ENCODE peak calls at places on chromosomes 3 and 15, in eight cellular contexts. G is stomach, L is tibial artery, Y is adrenal gland, V is PC-3, N is GM23338, U is Peyer's patch, O is uterus. R is an unnamed sample. For H3K4me1, the result is how much of the 10 kb centered on the place peaks cover.

GRCh38 chr3:196868297-196868661 is 559 bp downstream of the SENP5 start:
- DNase-seq in N (peak), U (no peak), G (no peak), V (peak), O (no peak), Y (peak), L (no peak), R (peak)

GRCh38 chr15:96463376-96463775 is 132.9 kb downstream of the NR2F2 start:
- DNase-seq in Y (no peak), G (no peak), L (no peak), U (no peak), N (no peak), O (no peak), V (no peak), R (no peak)

GRCh38 chr15:90592144-90592887 is 62.6 kb downstream of the CRTC3 start:
- DNase-seq in G (no peak), V (peak), L (no peak), Y (no peak), U (no peak), O (no peak), N (no peak), R (no peak)

GRCh38 chr15:72183781-72184164 is 13.8 kb downstream of the GRAMD2A start:
- DNase-seq in G (no peak), V (no peak), U (no peak), Y (no peak), O (no peak), N (no peak), L (no peak), R (no peak)

GRCh38 chr3:23888617-23889228 is 28.1 kb downstream of the NKIRAS1 start:
- DNase-seq in G (no peak), Y (no peak), N (peak), O (no peak), U (no peak), L (no peak), V (peak), R (no peak)

GRCh38 chr3:115858995-115859807 is 235.9 kb downstream of the GAP43 start:
- DNase-seq in Y (no peak), U (no peak), L (no peak), O (no peak), G (no peak), V (no peak), N (peak), R (no peak)

GRCh38 chr15:80801891-80802680 is 22.9 kb downstream of the CEMIP start:
- DNase-seq in Y (no peak), O (peak), G (no peak), L (no peak), V (peak), U (no peak), N (no peak), R (no peak)

GRCh38 chr3:143755978-143756377 is 92.3 kb downstream of the SLC9A9 start:
- DNase-seq in V (no peak), L (no peak), G (no peak), O (no peak), N (no peak), Y (no peak), U (no peak), R (no peak)

GRCh38 chr3:174049443-174049842 is 651.9 kb downstream of the NLGN1 start:
- DNase-seq in U (no peak), L (no peak), V (no peak), N (no peak), O (no peak), G (no peak), Y (no peak), R (no peak)

GRCh38 chr15:79872358-79873017 is 24.3 kb downstream of the MTHFS start:
- DNase-seq in L (no peak), O (no peak), U (no peak), G (no peak), V (no peak), Y (no peak), N (peak), R (no peak)

GRCh38 chr3:62954579-62954978 is 79.4 kb upstream of the CADPS start:
- DNase-seq in U (no peak), V (no peak), G (no peak), Y (no peak), N (no peak), O (no peak), L (no peak), R (no peak)

GRCh38 chr15:29671308-29671981 is 150.8 kb downstream of the TJP1 start:
- DNase-seq in N (no peak), L (no peak), V (peak), O (no peak), Y (no peak), G (no peak), U (no peak), R (no peak)

GRCh38 chr15:79724312-79724711 is 172.5 kb downstream of the MTHFS start:
- DNase-seq in V (peak), G (no peak), Y (no peak), U (no peak), O (no peak), N (no peak), L (no peak), R (no peak)

GRCh38 chr3:184352149-184352785 is 9.1 kb downstream of the CLCN2 start:
- DNase-seq in O (no peak), V (no peak), L (no peak), U (no peak), G (peak), Y (peak), N (no peak), R (no peak)

GRCh38 chr3:41200669-41201021 is 1.3 kb downstream of the CTNNB1 start:
- DNase-seq in O (peak), G (no peak), L (peak), V (peak), N (no peak), U (peak), Y (peak), R (no peak)

GRCh38 chr3:133426721-133427120 is 26.9 kb downstream of the BFSP2 start:
- DNase-seq in V (no peak), U (no peak), Y (no peak), N (no peak), L (no peak), O (no peak), G (no peak), R (no peak)

GRCh38 chr3:30632065-30632464 is 25.7 kb downstream of the TGFBR2 start:
- DNase-seq in G (no peak), Y (no peak), U (no peak), V (peak), N (no peak), L (no peak), O (no peak), R (no peak)

GRCh38 chr15:39269821-39270220 is 311.1 kb upstream of the THBS1 start:
- DNase-seq in G (no peak), L (no peak), U (no peak), O (no peak), Y (no peak), V (no peak), N (no peak), R (no peak)

GRCh38 chr3:44501971-44502370 is 24.5 kb upstream of the ZNF445 start:
- DNase-seq in U (no peak), G (no peak), O (no peak), V (no peak), N (no peak), Y (no peak), L (no peak), R (no peak)

GRCh38 chr3:174358252-174358651 is 500.9 kb upstream of the NAALADL2 start:
- DNase-seq in U (no peak), L (no peak), Y (no peak), O (no peak), N (no peak), V (peak), G (no peak), R (no peak)

GRCh38 chr15:40902605-40903561 is 8.6 kb downstream of the VPS18 start:
- DNase-seq in G (no peak), U (no peak), Y (no peak), N (no peak), L (peak), V (no peak), O (no peak), R (no peak)

GRCh38 chr15:49877871-49878511 is 241.0 kb downstream of the ATP8B4 start:
- DNase-seq in N (no peak), G (no peak), V (no peak), Y (no peak), U (no peak), O (peak), L (peak), R (no peak)

GRCh38 chr15:49877117-49877860 is 241.7 kb downstream of the ATP8B4 start:
- DNase-seq in V (no peak), U (no peak), N (peak), L (peak), O (peak), Y (no peak), G (no peak), R (no peak)

GRCh38 chr15:49876401-49877038 is 242.5 kb downstream of the ATP8B4 start:
- DNase-seq in L (peak), G (no peak), O (peak), N (peak), V (peak), Y (no peak), U (no peak), R (no peak)

DNA sequence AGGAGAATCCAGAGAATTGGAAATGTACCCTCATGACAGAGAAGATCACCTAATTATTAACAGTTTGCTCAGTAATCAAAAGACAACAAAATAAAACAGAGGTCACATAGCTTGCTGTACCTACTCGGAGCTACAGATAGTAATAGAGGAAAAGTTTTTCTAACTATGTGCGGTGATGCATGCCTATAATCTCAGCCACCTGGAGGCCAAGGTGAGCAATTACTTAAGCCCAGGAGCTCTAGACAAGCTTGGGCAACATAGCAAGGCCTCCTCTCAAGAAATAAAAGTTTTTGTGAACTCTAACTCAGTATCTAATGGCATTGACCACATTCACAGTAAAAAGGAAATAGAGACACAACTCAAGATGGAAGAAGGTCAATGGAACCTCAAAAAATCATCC is 243.6 kb downstream of the ATP8B4 start:
- DNase-seq in G (no peak), Y (no peak), U (no peak), L (no peak), V (peak), O (no peak), N (peak), R (no peak)
- TF ChIP-seq CTCF in G (no peak), Y (no peak), U (peak), L (no peak), V (peak), O (no peak), N (peak), R (no peak)

DNA sequence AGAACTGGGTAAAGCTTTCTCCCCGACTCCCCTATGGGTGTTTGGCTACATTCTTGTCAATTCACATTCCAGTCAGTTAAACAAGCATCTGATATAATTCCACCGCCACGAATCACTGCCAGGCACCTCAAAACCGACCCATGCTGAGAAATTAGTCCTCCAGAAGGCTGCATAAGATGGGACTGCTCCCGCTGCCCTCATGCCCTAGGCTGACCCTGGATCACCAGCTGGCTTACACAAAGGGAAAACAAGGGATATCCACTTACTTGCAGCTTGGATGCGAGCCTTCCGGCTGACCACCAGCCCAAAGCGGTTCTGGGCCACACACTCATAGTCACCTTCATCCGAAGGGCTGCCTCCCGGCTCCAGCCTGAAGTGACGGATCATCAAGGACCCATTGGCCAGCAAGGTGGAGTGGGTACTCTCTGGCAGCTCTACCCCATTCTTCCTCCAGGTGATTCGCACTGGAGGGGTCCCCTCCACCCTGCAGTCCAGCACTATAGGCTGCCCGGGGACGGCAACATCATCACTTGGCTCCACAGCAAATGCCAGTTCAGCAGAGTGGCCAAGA is 2.9 kb downstream of the IGDCC3 start:
- DNase-seq in G (no peak), Y (no peak), V (no peak), L (no peak), U (no peak), O (no peak), N (no peak), R (no peak)
- H3K4me3 ChIP-seq in G (no peak), Y (no peak), V (no peak), L (no peak), U (no peak), O (no peak), N (no peak), R (no peak)

GRCh38 chr3:54649551-54649950 is 278.3 kb downstream of the LRTM1 start:
- DNase-seq in U (no peak), L (no peak), V (no peak), N (no peak), G (no peak), O (no peak), Y (no peak), R (no peak)

GRCh38 chr3:54659347-54659746 is 268.5 kb downstream of the LRTM1 start:
- DNase-seq in V (no peak), Y (no peak), O (no peak), N (no peak), G (no peak), L (no peak), U (no peak), R (no peak)

GRCh38 chr3:54654776-54655175 is 273.1 kb downstream of the LRTM1 start:
- DNase-seq in Y (no peak), N (no peak), O (no peak), G (no peak), V (no peak), L (no peak), U (no peak), R (no peak)

GRCh38 chr3:54653456-54654195 is 274.2 kb downstream of the LRTM1 start:
- DNase-seq in V (no peak), L (no peak), G (no peak), Y (no peak), O (no peak), N (no peak), U (no peak), R (no peak)
- H3K4me1 ChIP-seq in V (under half), L (under half), G (under half), Y (under half), O (under half), N (under half), U (under half), R (under half)

GRCh38 chr3:111617406-111617805 is 22.3 kb upstream of the ZBED2 start:
- DNase-seq in N (no peak), O (no peak), V (no peak), L (no peak), Y (no peak), G (no peak), U (no peak), R (no peak)

GRCh38 chr3:111617912-111618601 is 22.9 kb upstream of the ZBED2 start:
- DNase-seq in G (no peak), O (no peak), V (peak), U (no peak), Y (no peak), N (no peak), L (no peak), R (no peak)

GRCh38 chr3:111618945-111619344 is 23.8 kb upstream of the ZBED2 start:
- DNase-seq in U (no peak), N (no peak), G (no peak), O (no peak), V (no peak), Y (no peak), L (no peak), R (no peak)

GRCh38 chr3:111615880-111616279 is 20.7 kb upstream of the ZBED2 start:
- DNase-seq in V (no peak), L (no peak), G (no peak), N (no peak), U (no peak), Y (no peak), O (no peak), R (no peak)

GRCh38 chr3:111616417-111617105 is 21.4 kb upstream of the ZBED2 start:
- DNase-seq in L (no peak), O (no peak), U (peak), N (no peak), Y (no peak), V (peak), G (no peak), R (peak)
- TF ChIP-seq CTCF in L (no peak), O (no peak), U (peak), N (no peak), Y (no peak), V (peak), G (no peak), R (no peak)

GRCh38 chr3:26757978-26758377 is 135.4 kb downstream of the LRRC3B start:
- DNase-seq in V (no peak), N (no peak), O (no peak), U (no peak), G (no peak), L (no peak), Y (no peak), R (no peak)

GRCh38 chr3:26768068-26768651 is 145.6 kb downstream of the LRRC3B start:
- DNase-seq in V (no peak), N (no peak), L (no peak), Y (no peak), G (no peak), O (no peak), U (no peak), R (no peak)

GRCh38 chr3:26763723-26764122 is 141.2 kb downstream of the LRRC3B start:
- DNase-seq in V (no peak), Y (no peak), L (no peak), U (no peak), G (no peak), O (no peak), N (no peak), R (no peak)
- H3K4me3 ChIP-seq in V (no peak), Y (no peak), L (no peak), U (no peak), G (no peak), O (no peak), N (no peak), R (no peak)

GRCh38 chr3:52983828-52984227 is 62.0 kb downstream of the SFMBT1 start:
- DNase-seq in O (no peak), Y (no peak), V (no peak), N (no peak), G (no peak), U (no peak), L (no peak), R (no peak)
- H3K4me1 ChIP-seq in O (under half), Y (under half), V (under half), N (under half), G (under half), U (under half), L (under half), R (under half)

R was measured in BE2C.